ENCODE peak calls at places on chromosomes 6 and 20, in six cellular contexts. Z is fibroblast of lung, N is GM23248, C is neural progenitor cell, U is hepatocyte, L is GM23338. D is an unnamed sample.
A peak's percentile ranks its signal among the peaks of the same experiment; 100 is the strongest.

GRCh38 chr20:11891081-11891826 is 26.4 kb upstream of the BTBD3 start:
- DNase-seq in N (peak; percentile 78), Z (peak; percentile 49), U (peak; percentile 81), C (peak; percentile 84), L (peak; percentile 60), D (peak; percentile 22)

GRCh38 chr20:1825492-1825891 is 69.7 kb upstream of the SIRPA start:
- DNase-seq in L (no peak), N (peak; percentile 81), U (no peak), C (no peak), Z (peak; percentile 72), D (peak; percentile 67)

GRCh38 chr6:76697585-76697984 is 625.1 kb upstream of the IMPG1 start:
- DNase-seq in L (peak; percentile 67), Z (peak; percentile 5), C (peak; percentile 27), U (no peak), N (peak; percentile 22), D (no peak)

GRCh38 chr6:81755536-81755935 is 3.1 kb upstream of the TENT5A start:
- DNase-seq in Z (no peak), L (no peak), C (no peak), U (no peak), N (no peak), D (no peak)

GRCh38 chr6:10429638-10430427 is 15.0 kb upstream of the TFAP2A start:
- DNase-seq in U (peak; percentile 56), C (peak; percentile 55), Z (peak; percentile 42), L (peak; percentile 78), N (peak; percentile 79), D (peak; percentile 30)

GRCh38 chr6:168883410-168884049 is 370.1 kb downstream of the THBS2 start:
- DNase-seq in L (no peak), Z (no peak), U (no peak), N (no peak), C (no peak), D (no peak)

GRCh38 chr20:22106308-22106938 is 401.0 kb downstream of the PAX1 start:
- DNase-seq in L (peak; percentile 66), U (peak; percentile 56), Z (no peak), N (peak; percentile 61), C (peak; percentile 50), D (no peak)

GRCh38 chr6:8633762-8634161 is 198.4 kb upstream of the SLC35B3 start:
- DNase-seq in N (no peak), L (no peak), C (no peak), Z (no peak), U (no peak), D (no peak)

GRCh38 chr6:15082708-15083107 is 163.2 kb upstream of the JARID2 start:
- DNase-seq in L (no peak), N (no peak), U (no peak), Z (no peak), C (no peak), D (no peak)

GRCh38 chr6:51049983-51050877 is 231.6 kb downstream of the TFAP2B start:
- DNase-seq in N (no peak), U (no peak), C (no peak), L (no peak), Z (no peak), D (no peak)

GRCh38 chr6:2162089-2162465 is 83.3 kb downstream of the GMDS start:
- DNase-seq in Z (no peak), U (no peak), C (no peak), L (no peak), N (peak; percentile 17), D (no peak)

GRCh38 chr6:122393339-122393896 is 6.0 kb upstream of the HSF2 start:
- DNase-seq in C (peak; percentile 37), U (no peak), L (no peak), N (peak; percentile 2), Z (no peak), D (no peak)

GRCh38 chr20:53872561-53873248 is 197.7 kb downstream of the BCAS1 start:
- DNase-seq in C (no peak), N (peak; percentile 18), Z (peak; percentile 57), L (no peak), U (no peak), D (no peak)

GRCh38 chr6:95967594-95967993 is 48.2 kb upstream of the FUT9 start:
- DNase-seq in U (no peak), L (no peak), Z (no peak), C (no peak), N (no peak), D (no peak)
- TF ChIP-seq EZH2 in U (no peak), L (no peak), Z (no peak), C (no peak), N (no peak), D (no peak)

DNA sequence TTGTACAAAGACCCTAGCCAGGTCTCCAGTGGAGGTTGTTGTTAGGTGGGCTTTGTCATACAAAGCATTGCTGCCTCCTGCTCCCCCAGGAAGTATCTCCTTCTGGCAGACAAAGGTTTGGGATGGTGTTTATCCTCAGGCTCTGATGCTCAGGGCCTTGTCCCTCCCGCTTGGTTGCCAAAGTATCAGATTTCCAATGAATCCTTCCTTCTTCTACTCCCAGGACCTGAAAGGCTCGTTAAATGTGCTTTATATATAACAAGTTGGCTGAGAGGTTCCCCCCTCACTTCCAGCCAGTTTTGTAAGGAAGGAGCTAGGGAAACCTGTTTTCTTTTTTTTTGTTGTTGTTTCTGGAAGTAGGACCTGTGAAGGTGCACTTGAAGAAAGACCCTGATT is 14.4 kb downstream of the PTK7 start:
- DNase-seq in L (peak; percentile 82), C (peak; percentile 53), N (no peak), U (peak; percentile 62), Z (no peak), D (no peak)
- H3K4me2 ChIP-seq in L (peak overlapping the region; percentile 70), C (peak overlapping the region; percentile 74), N (no peak overlapping the region), U (peak overlapping the region; percentile 68), Z (no peak overlapping the region), D (peak overlapping the region; percentile 39)

DNA sequence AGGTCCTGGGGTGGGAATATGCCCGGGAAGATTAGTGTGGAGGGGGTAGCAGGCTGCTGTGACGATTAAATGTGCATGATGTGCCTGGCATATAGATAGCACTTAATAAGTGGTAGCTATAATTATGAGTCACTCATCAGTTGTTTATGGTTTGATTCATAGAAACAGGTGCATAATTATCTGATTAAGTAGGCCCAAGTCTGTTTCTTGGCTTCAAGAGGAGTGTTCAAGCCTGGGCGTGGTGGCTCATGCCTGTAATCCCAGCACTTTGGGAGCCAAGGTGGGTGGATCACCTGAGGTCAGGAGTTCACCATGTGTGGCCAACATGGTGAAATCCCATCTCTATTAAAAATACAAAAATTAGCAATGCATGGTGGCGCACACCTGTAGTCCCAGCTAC is 74.9 kb downstream of the QRSL1 start:
- DNase-seq in Z (no peak), N (no peak), L (no peak), C (no peak), U (no peak), D (no peak)
- H2AFZ ChIP-seq in Z (no peak overlapping the region), N (no peak overlapping the region), L (no peak overlapping the region), C (no peak overlapping the region), U (no peak overlapping the region), D (no peak overlapping the region)

GRCh38 chr6:136549359-136550044 is 720 bp downstream of the MAP7 start:
- DNase-seq in U (peak; percentile 60), L (peak; percentile 64), C (peak; percentile 56), Z (no peak), N (peak; percentile 19), D (no peak)
- TF ChIP-seq EZH2 in U (peak; percentile 59), L (no peak), C (no peak), Z (peak; percentile 54), N (no peak), D (peak; percentile 75)

DNA sequence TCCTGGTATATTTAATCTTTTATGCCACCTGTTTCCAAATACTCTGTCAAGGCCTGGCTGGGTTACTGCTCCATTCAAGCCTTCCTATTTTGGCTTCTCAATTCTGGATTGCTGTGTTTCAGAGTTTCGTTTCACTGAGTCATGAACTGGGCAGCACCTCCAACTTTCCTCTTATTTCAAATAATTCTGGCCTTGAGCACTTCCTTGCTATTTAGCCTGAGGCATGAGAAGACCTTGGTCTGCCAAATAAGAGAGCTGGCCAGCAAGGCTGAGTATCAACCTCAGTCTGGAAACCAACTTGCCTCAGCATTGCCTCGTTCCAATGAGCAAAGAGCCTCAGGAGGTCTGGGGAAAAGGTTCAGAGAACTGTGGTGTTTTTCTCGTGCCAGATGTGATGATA is 66.6 kb downstream of the TNFAIP3 start:
- DNase-seq in C (no peak), L (no peak), Z (peak; percentile 82), N (peak; percentile 96), U (no peak), D (peak; percentile 80)
- H3K4me2 ChIP-seq in C (no peak overlapping the region), L (no peak overlapping the region), Z (no peak overlapping the region), N (no peak overlapping the region), U (no peak overlapping the region), D (no peak overlapping the region)

GRCh38 chr6:42046491-42047219 is 3.7 kb upstream of the TAF8 start:
- DNase-seq in C (no peak), Z (peak; percentile 55), L (no peak), N (peak; percentile 13), U (peak; percentile 37), D (peak; percentile 44)

GRCh38 chr6:42042108-42042507 is 8.2 kb upstream of the TAF8 start:
- DNase-seq in L (no peak), Z (no peak), C (no peak), U (no peak), N (no peak), D (no peak)

GRCh38 chr6:42045538-42046460 is 4.5 kb upstream of the TAF8 start:
- DNase-seq in U (peak; percentile 85), N (peak; percentile 45), L (peak; percentile 84), Z (peak; percentile 74), C (no peak), D (peak; percentile 61)

GRCh38 chr6:42041131-42042055 is 8.9 kb upstream of the TAF8 start:
- DNase-seq in L (no peak), N (no peak), C (peak; percentile 21), U (no peak), Z (no peak), D (no peak)

GRCh38 chr6:42043787-42044475 is 6.4 kb upstream of the TAF8 start:
- DNase-seq in N (peak; percentile 85), U (peak; percentile 93), Z (peak; percentile 66), C (peak; percentile 92), L (peak; percentile 94), D (peak; percentile 39)
- H2AFZ ChIP-seq in N (peak overlapping the region; percentile 38), U (peak overlapping the region; percentile 35), Z (no peak overlapping the region), C (peak overlapping the region; percentile 70), L (peak overlapping the region; percentile 75), D (peak overlapping the region; percentile 13)

DNA sequence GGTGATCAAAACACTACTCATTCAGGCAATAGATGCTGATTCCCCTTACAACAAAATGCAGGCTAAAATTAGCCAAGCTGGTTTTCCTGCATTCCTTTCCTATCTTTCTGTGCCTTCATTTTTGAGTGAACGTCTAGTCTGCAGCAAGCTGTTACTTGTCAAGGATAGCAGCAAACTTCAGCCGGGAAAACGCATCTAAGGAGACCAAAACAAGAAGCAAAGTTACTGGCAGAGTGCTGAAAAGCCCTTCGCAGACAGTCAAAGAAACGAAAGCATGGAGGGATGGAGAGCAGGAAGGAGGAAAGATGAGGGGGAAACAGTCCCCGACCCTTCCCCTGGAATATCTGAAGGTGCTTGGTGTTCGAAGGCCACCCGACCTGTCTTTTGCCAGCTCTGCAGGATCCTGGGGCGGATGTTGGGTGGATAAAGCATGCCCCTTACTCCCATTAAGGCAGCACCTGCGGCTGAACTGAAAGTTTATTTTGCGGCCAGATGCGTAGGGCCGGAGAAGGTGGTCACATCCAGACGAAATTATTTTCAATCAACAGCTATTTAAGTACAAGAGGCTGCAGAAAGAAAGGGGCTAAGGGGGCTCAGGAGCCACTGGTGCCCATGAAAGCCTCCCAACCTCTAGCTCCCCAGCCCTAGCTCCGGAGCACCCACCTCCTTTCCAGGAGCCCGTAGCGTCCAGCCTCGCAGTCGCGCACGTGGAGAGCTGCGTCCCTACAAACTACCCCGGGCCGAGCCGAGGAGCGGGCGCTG is 538 bp downstream of the FERMT1 start:
- DNase-seq in N (peak; percentile 46), Z (peak; percentile 56), U (peak; percentile 51), C (peak; percentile 15), L (peak; percentile 66), D (peak; percentile 55)
- TF ChIP-seq EZH2 in N (no peak), Z (no peak), U (no peak), C (peak; percentile 38), L (peak; percentile 21), D (no peak)

D was measured in astrocyte.